ENCODE peak calls at places on chromosomes 7 and 10, in eight cellular contexts. One of them, this sample, is unnamed.

GRCh38 chr7:157719705-157720655 is 383.2 kb downstream of the DNAJB6 start:
- DNase-seq in psoas muscle: no peak
- DNase-seq in HCT116: no peak
- DNase-seq in spleen: no peak
- DNase-seq in astrocyte of the spinal cord: no peak
- DNase-seq in IMR-90: no peak
- DNase-seq in transverse colon: no peak
- DNase-seq in ovary: no peak
- DNase-seq in this sample: no peak

GRCh38 chr7:110253083-110253482 is 837.8 kb upstream of the LRRN3 start:
- DNase-seq in psoas muscle: no peak
- DNase-seq in IMR-90: peak; percentile 18
- DNase-seq in transverse colon: no peak
- DNase-seq in HCT116: no peak
- DNase-seq in spleen: no peak
- DNase-seq in astrocyte of the spinal cord: peak; percentile 8
- DNase-seq in ovary: no peak
- DNase-seq in this sample: no peak

GRCh38 chr10:71472466-71472865 is 75.7 kb downstream of the CDH23 start:
- DNase-seq in IMR-90: no peak
- DNase-seq in psoas muscle: no peak
- DNase-seq in astrocyte of the spinal cord: no peak
- DNase-seq in ovary: no peak
- DNase-seq in spleen: peak; percentile 61
- DNase-seq in transverse colon: no peak
- DNase-seq in HCT116: no peak
- DNase-seq in this sample: no peak

GRCh38 chr7:128304212-128304611 is 39.5 kb downstream of the RBM28 start:
- DNase-seq in transverse colon: no peak
- DNase-seq in spleen: no peak
- DNase-seq in ovary: no peak
- DNase-seq in HCT116: no peak
- DNase-seq in IMR-90: no peak
- DNase-seq in psoas muscle: no peak
- DNase-seq in astrocyte of the spinal cord: no peak
- DNase-seq in this sample: no peak

GRCh38 chr10:57395921-57396320 is 871.8 kb downstream of the IPMK start:
- DNase-seq in IMR-90: no peak
- DNase-seq in ovary: no peak
- DNase-seq in transverse colon: no peak
- DNase-seq in HCT116: no peak
- DNase-seq in astrocyte of the spinal cord: peak; percentile 1
- DNase-seq in spleen: no peak
- DNase-seq in psoas muscle: no peak
- DNase-seq in this sample: no peak

GRCh38 chr10:101485681-101486554 is 102.1 kb downstream of the POLL start:
- DNase-seq in IMR-90: no peak
- DNase-seq in HCT116: no peak
- DNase-seq in ovary: peak; percentile 27
- DNase-seq in spleen: no peak
- DNase-seq in astrocyte of the spinal cord: no peak
- DNase-seq in transverse colon: peak; percentile 9
- DNase-seq in psoas muscle: no peak
- DNase-seq in this sample: no peak

GRCh38 chr10:35911233-35911632 is 269.1 kb upstream of the FZD8 start:
- DNase-seq in psoas muscle: no peak
- DNase-seq in IMR-90: no peak
- DNase-seq in astrocyte of the spinal cord: no peak
- DNase-seq in HCT116: no peak
- DNase-seq in transverse colon: no peak
- DNase-seq in spleen: no peak
- DNase-seq in ovary: no peak
- DNase-seq in this sample: no peak

GRCh38 chr7:26293569-26294308 is 2.1 kb downstream of the SNX10 start:
- DNase-seq in spleen: no peak
- DNase-seq in ovary: no peak
- DNase-seq in IMR-90: no peak
- DNase-seq in HCT116: no peak
- DNase-seq in astrocyte of the spinal cord: no peak
- DNase-seq in transverse colon: no peak
- DNase-seq in psoas muscle: no peak
- DNase-seq in this sample: no peak

GRCh38 chr7:79673969-79674368 is 220.5 kb upstream of the MAGI2 start:
- DNase-seq in ovary: no peak
- DNase-seq in astrocyte of the spinal cord: no peak
- DNase-seq in IMR-90: no peak
- DNase-seq in spleen: no peak
- DNase-seq in psoas muscle: no peak
- DNase-seq in HCT116: no peak
- DNase-seq in transverse colon: peak; percentile 26
- DNase-seq in this sample: no peak

GRCh38 chr10:32004161-32004591 is 52.0 kb downstream of the KIF5B start:
- DNase-seq in transverse colon: peak; percentile 11
- DNase-seq in spleen: peak; percentile 82
- DNase-seq in psoas muscle: peak; percentile 78
- DNase-seq in astrocyte of the spinal cord: no peak
- DNase-seq in HCT116: no peak
- DNase-seq in ovary: no peak
- DNase-seq in IMR-90: no peak
- DNase-seq in this sample: no peak

GRCh38 chr10:21637795-21638194 is 103.8 kb downstream of the MLLT10 start:
- DNase-seq in transverse colon: no peak
- DNase-seq in psoas muscle: no peak
- DNase-seq in spleen: no peak
- DNase-seq in IMR-90: no peak
- DNase-seq in ovary: no peak
- DNase-seq in HCT116: no peak
- DNase-seq in astrocyte of the spinal cord: no peak
- DNase-seq in this sample: no peak

GRCh38 chr10:102738692-102739121 is 5.0 kb upstream of the WBP1L start:
- DNase-seq in spleen: no peak
- DNase-seq in IMR-90: no peak
- DNase-seq in psoas muscle: no peak
- DNase-seq in astrocyte of the spinal cord: no peak
- DNase-seq in transverse colon: no peak
- DNase-seq in HCT116: no peak
- DNase-seq in ovary: no peak
- DNase-seq in this sample: no peak

DNA sequence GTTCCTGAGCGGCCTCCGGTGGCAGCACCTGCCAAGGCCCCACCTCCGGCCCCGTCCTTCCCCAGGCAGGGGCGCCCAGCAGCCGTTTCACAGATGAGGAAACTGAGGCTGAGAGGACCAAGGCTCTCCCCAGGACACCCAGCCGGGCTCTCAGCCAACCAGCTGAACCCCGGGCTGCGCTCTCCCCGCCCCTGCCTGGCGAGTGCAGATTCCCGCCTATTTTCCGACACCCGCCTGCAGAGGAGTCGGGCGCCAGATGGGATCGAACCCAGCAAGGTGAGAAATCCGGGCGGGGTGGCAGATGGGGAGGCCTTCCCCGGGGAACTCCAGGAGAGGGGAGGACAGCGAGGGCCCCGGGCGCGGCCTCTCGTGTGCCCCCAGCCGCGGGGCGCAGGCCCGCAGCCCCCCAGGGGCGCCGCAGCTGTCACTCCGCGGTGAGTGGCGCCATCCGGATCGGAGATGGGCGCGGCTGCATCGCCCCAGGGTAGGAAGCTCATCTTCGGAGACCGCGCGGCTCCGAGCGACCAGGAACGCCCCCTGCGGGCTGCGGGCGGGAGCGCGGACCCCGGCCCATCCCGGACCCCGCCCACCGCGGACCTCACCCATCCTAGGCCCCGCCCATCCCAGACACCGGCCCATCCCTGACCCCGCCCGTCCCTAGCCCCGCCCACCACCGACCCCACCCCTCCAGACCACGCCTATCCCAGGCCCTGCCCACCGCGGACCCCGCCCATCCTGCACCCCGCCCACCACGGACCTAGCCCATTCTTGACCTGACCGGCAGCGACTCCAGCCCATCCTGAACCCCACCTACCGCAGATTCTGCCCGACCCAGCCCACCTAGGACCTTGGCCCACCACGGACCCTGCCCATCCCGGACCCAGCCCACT is 90.3 kb downstream of the MICALL2 start:
- DNase-seq in astrocyte of the spinal cord: no peak
- DNase-seq in HCT116: peak; percentile 27
- DNase-seq in IMR-90: no peak
- DNase-seq in psoas muscle: no peak
- DNase-seq in ovary: no peak
- DNase-seq in transverse colon: no peak
- DNase-seq in spleen: no peak
- DNase-seq in this sample: no peak
- TF ChIP-seq CTCF in astrocyte of the spinal cord: peak; percentile 13
- TF ChIP-seq CTCF in HCT116: no peak
- TF ChIP-seq CTCF in IMR-90: peak; percentile 13
- TF ChIP-seq CTCF in psoas muscle: no peak
- TF ChIP-seq CTCF in ovary: no peak
- TF ChIP-seq CTCF in transverse colon: no peak
- TF ChIP-seq CTCF in spleen: no peak
- TF ChIP-seq CTCF in this sample: no peak

DNA sequence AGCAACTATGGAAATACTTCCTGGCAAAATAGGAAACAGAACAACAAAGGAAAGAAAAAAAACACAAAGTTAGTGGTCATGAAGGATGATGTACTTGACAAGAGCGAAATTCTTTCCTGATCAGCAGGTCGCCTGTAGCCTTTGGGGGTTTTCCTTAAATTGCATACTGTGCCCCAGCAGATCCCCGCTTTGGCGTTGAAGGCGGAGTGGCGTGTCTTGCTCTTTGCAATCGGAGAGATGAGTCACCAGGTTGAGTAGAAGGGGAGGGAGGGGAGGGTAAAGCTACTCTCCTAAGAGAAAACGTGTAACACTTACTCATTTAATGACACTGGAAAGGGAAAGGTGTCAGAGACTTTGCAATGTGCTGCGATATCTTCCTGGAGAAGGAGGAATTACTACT is 587.2 kb downstream of the SORCS1 start:
- DNase-seq in ovary: no peak
- DNase-seq in HCT116: no peak
- DNase-seq in spleen: no peak
- DNase-seq in psoas muscle: no peak
- DNase-seq in IMR-90: peak; percentile 31
- DNase-seq in astrocyte of the spinal cord: peak; percentile 48
- DNase-seq in transverse colon: no peak
- DNase-seq in this sample: no peak
- H3K4me3 ChIP-seq in ovary: no peak overlapping the region
- H3K4me3 ChIP-seq in HCT116: no peak overlapping the region
- H3K4me3 ChIP-seq in spleen: no peak overlapping the region
- H3K4me3 ChIP-seq in psoas muscle: no peak overlapping the region
- H3K4me3 ChIP-seq in IMR-90: no peak overlapping the region
- H3K4me3 ChIP-seq in astrocyte of the spinal cord: no peak overlapping the region
- H3K4me3 ChIP-seq in transverse colon: no peak overlapping the region
- H3K4me3 ChIP-seq in this sample: no peak overlapping the region

GRCh38 chr7:86815556-86815955 is 171.8 kb downstream of the GRM3 start:
- DNase-seq in spleen: no peak
- DNase-seq in astrocyte of the spinal cord: no peak
- DNase-seq in IMR-90: no peak
- DNase-seq in psoas muscle: no peak
- DNase-seq in ovary: no peak
- DNase-seq in transverse colon: no peak
- DNase-seq in HCT116: no peak
- DNase-seq in this sample: no peak

GRCh38 chr7:86818903-86819302 is 175.2 kb downstream of the GRM3 start:
- DNase-seq in psoas muscle: no peak
- DNase-seq in transverse colon: no peak
- DNase-seq in astrocyte of the spinal cord: no peak
- DNase-seq in spleen: no peak
- DNase-seq in IMR-90: no peak
- DNase-seq in HCT116: no peak
- DNase-seq in ovary: no peak
- DNase-seq in this sample: no peak

GRCh38 chr7:86814980-86815379 is 171.3 kb downstream of the GRM3 start:
- DNase-seq in transverse colon: no peak
- DNase-seq in HCT116: peak; percentile 28
- DNase-seq in psoas muscle: no peak
- DNase-seq in IMR-90: no peak
- DNase-seq in ovary: no peak
- DNase-seq in spleen: no peak
- DNase-seq in astrocyte of the spinal cord: peak; percentile 5
- DNase-seq in this sample: no peak
- TF ChIP-seq CTCF in transverse colon: peak; percentile 11
- TF ChIP-seq CTCF in HCT116: peak; percentile 68
- TF ChIP-seq CTCF in psoas muscle: peak; percentile 48
- TF ChIP-seq CTCF in IMR-90: peak; percentile 25
- TF ChIP-seq CTCF in ovary: no peak
- TF ChIP-seq CTCF in spleen: no peak
- TF ChIP-seq CTCF in astrocyte of the spinal cord: peak; percentile 27
- TF ChIP-seq CTCF in this sample: peak; percentile 59

GRCh38 chr7:16271990-16272665 is 149.2 kb downstream of the CRPPA start:
- DNase-seq in ovary: no peak
- DNase-seq in HCT116: peak; percentile 32
- DNase-seq in spleen: no peak
- DNase-seq in astrocyte of the spinal cord: peak; percentile 12
- DNase-seq in psoas muscle: no peak
- DNase-seq in transverse colon: no peak
- DNase-seq in IMR-90: peak; percentile 8
- DNase-seq in this sample: no peak
- H3K4me3 ChIP-seq in ovary: no peak overlapping the region
- H3K4me3 ChIP-seq in HCT116: no peak overlapping the region
- H3K4me3 ChIP-seq in spleen: no peak overlapping the region
- H3K4me3 ChIP-seq in astrocyte of the spinal cord: no peak overlapping the region
- H3K4me3 ChIP-seq in psoas muscle: no peak overlapping the region
- H3K4me3 ChIP-seq in transverse colon: no peak overlapping the region
- H3K4me3 ChIP-seq in IMR-90: no peak overlapping the region
- H3K4me3 ChIP-seq in this sample: no peak overlapping the region

DNA sequence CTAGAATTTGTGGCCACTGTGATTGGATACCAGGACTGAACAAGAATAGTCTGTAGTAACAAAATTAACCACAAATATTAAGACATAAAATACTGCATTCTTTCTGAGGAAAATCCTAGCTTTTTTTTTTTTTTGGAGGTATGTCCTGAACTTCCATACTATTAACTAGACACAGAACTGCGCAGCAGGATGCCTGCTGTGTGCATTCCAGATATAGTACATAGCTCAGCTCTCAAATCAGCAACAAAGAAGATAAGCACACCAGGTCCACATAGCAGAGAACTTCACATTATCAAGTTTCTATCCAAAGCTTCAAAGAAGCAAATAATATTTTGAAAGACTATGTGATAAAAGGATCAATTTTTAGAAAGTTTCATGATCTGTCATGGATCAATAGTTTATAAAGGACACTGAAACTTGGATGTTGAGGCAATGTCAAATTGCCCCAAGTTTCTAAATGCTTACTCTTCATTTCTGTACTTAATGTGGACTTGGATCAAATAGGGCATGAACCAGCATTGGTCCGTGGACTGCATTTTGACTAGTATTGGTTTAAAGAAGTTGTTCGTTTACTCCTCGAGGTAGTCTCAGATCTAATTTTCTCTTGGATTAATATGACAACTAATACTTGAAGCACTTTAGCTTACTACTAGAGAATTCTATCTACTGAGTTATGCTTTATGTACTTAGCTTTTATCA is 15.4 kb downstream of the NAMPT start:
- DNase-seq in transverse colon: no peak
- DNase-seq in IMR-90: no peak
- DNase-seq in ovary: no peak
- DNase-seq in spleen: no peak
- DNase-seq in HCT116: no peak
- DNase-seq in psoas muscle: no peak
- DNase-seq in astrocyte of the spinal cord: no peak
- DNase-seq in this sample: no peak
- TF ChIP-seq CTCF in transverse colon: no peak
- TF ChIP-seq CTCF in IMR-90: no peak
- TF ChIP-seq CTCF in ovary: no peak
- TF ChIP-seq CTCF in spleen: no peak
- TF ChIP-seq CTCF in HCT116: no peak
- TF ChIP-seq CTCF in psoas muscle: no peak
- TF ChIP-seq CTCF in astrocyte of the spinal cord: no peak
- TF ChIP-seq CTCF in this sample: no peak

GRCh38 chr10:132665946-132666732 is 119.8 kb downstream of the NKX6-2 start:
- DNase-seq in IMR-90: peak; percentile 97
- DNase-seq in spleen: peak; percentile 20
- DNase-seq in astrocyte of the spinal cord: peak; percentile 88
- DNase-seq in HCT116: no peak
- DNase-seq in transverse colon: no peak
- DNase-seq in ovary: peak; percentile 3
- DNase-seq in psoas muscle: no peak
- DNase-seq in this sample: peak; percentile 67
- H3K4me3 ChIP-seq in IMR-90: no peak overlapping the region
- H3K4me3 ChIP-seq in spleen: no peak overlapping the region
- H3K4me3 ChIP-seq in astrocyte of the spinal cord: peak overlapping the region; percentile 17
- H3K4me3 ChIP-seq in HCT116: no peak overlapping the region
- H3K4me3 ChIP-seq in transverse colon: no peak overlapping the region
- H3K4me3 ChIP-seq in ovary: no peak overlapping the region
- H3K4me3 ChIP-seq in psoas muscle: no peak overlapping the region
- H3K4me3 ChIP-seq in this sample: peak overlapping the region; percentile 38